ENCODE peak calls at places on chromosomes 7 and 10, in five cellular contexts. S is effector CD4-positive, alpha-beta T cell; B is activated T-helper 1 cell treated with anti-CD3 and anti-CD28 coated beads, Interleukin-12 subunit alpha, Interleukin-12 subunit beta, Interleukin-2, Interleukin-4 antibody, amounts not matched to agents 30 ng/mL and 10 ng/mL and 1 ng/mL, durations not matched to agents 14 hours and 24 hours and 36 hours; T is glutamatergic neuron; Z is occipital lobe. X is an unnamed sample.

GRCh38 chr7:157791261-157791660 is 454.5 kb downstream of the DNAJB6 start:
- DNase-seq in S (no peak), B (no peak), T (no peak), Z (no peak), X (no peak)

GRCh38 chr7:11252705-11253272 is 279.1 kb downstream of the PHF14 start:
- DNase-seq in S (no peak), B (no peak), T (no peak), Z (no peak), X (no peak)

GRCh38 chr7:44333971-44334733 is 8.8 kb upstream of the CAMK2B start:
- DNase-seq in S (no peak), B (no peak), T (no peak), Z (peak; percentile 73), X (no peak)

GRCh38 chr10:77943086-77943901 is 16.7 kb upstream of the DLG5 start:
- DNase-seq in S (no peak), B (no peak), T (no peak), Z (no peak), X (no peak)

GRCh38 chr7:31776616-31777015 is 89.6 kb downstream of the PPP1R17 start:
- DNase-seq in S (no peak), B (no peak), T (no peak), Z (no peak), X (no peak)

GRCh38 chr7:589781-590575 is 70.3 kb upstream of the PDGFA start:
- DNase-seq in S (no peak), B (no peak), T (no peak), Z (no peak), X (no peak)

GRCh38 chr7:105439174-105439893 is 50.6 kb upstream of the SRPK2 start:
- DNase-seq in S (no peak), B (no peak), T (no peak), Z (no peak), X (no peak)

GRCh38 chr10:78802866-78803265 is 265.9 kb upstream of the ZMIZ1 start:
- DNase-seq in S (no peak), B (no peak), T (no peak), Z (no peak), X (no peak)

GRCh38 chr10:6507311-6507710 is 72.8 kb downstream of the PRKCQ start:
- DNase-seq in S (no peak), B (peak; percentile 57), T (no peak), Z (no peak), X (no peak)

GRCh38 chr10:21517134-21517982 is 8.1 kb downstream of the SKIDA1 start:
- DNase-seq in S (no peak), B (peak; percentile 25), T (peak; percentile 60), Z (peak; percentile 65), X (no peak)

GRCh38 chr7:95002726-95003125 is 95.3 kb downstream of the PPP1R9A start:
- DNase-seq in S (no peak), B (no peak), T (no peak), Z (no peak), X (no peak)

GRCh38 chr7:35465791-35466336 is 212.0 kb upstream of the TBX20 start:
- DNase-seq in S (no peak), B (no peak), T (no peak), Z (no peak), X (no peak)

GRCh38 chr7:48285365-48285764 is 114.1 kb downstream of the ABCA13 start:
- DNase-seq in S (no peak), B (no peak), T (no peak), Z (no peak), X (no peak)

GRCh38 chr7:155066417-155066950 is 3.6 kb upstream of the HTR5A start:
- DNase-seq in S (no peak), B (no peak), T (no peak), Z (no peak), X (no peak)

GRCh38 chr7:1236132-1236655 is 3.5 kb downstream of the UNCX start:
- DNase-seq in S (no peak), B (no peak), T (no peak), Z (no peak), X (no peak)

GRCh38 chr7:45683556-45684148 is 109.5 kb downstream of the ADCY1 start:
- DNase-seq in S (no peak), B (no peak), T (no peak), Z (no peak), X (no peak)

GRCh38 chr10:11742779-11743298 is 657 bp downstream of the ECHDC3 start:
- DNase-seq in S (no peak), B (no peak), T (no peak), Z (no peak), X (no peak)

GRCh38 chr7:127474457-127474856 is 81.9 kb upstream of the ZNF800 start:
- DNase-seq in S (no peak), B (no peak), T (no peak), Z (no peak), X (no peak)

GRCh38 chr10:87613766-87614165 is 45.9 kb upstream of the PAPSS2 start:
- DNase-seq in S (no peak), B (no peak), T (no peak), Z (no peak), X (no peak)

GRCh38 chr10:97412891-97413304 is 11.8 kb upstream of the RRP12 start:
- DNase-seq in S (no peak), B (peak; percentile 52), T (no peak), Z (no peak), X (no peak)

GRCh38 chr10:125146791-125147604 is 13.4 kb downstream of the CTBP2 start:
- DNase-seq in S (no peak), B (no peak), T (no peak), Z (no peak), X (no peak)

GRCh38 chr10:118856106-118856505 is 101.3 kb upstream of the CACUL1 start:
- DNase-seq in S (no peak), B (no peak), T (no peak), Z (no peak), X (no peak)

GRCh38 chr7:16554518-16555236 is 28.1 kb downstream of the LRRC72 start:
- DNase-seq in S (no peak), B (no peak), T (no peak), Z (no peak), X (no peak)

GRCh38 chr7:38953227-38953626 is 24.5 kb upstream of the POU6F2 start:
- DNase-seq in S (no peak), B (no peak), T (no peak), Z (no peak), X (no peak)